ENCODE peak calls at places on chromosomes 3 and 15, in five cellular contexts. M is psoas muscle, O is kidney, V is AG04449, Z is A549. N is an unnamed sample.

GRCh38 chr3:150149651-150150051 is 179.0 kb upstream of the PFN2 start:
- DNase-seq in Z (no peak), O (no peak), V (peak), M (peak), N (peak)

GRCh38 chr15:25175789-25176615 is 221.2 kb downstream of the SNRPN start:
- DNase-seq in Z (no peak), O (peak), V (no peak), M (peak), N (no peak)

GRCh38 chr3:18098960-18099587 is 326.1 kb downstream of the SATB1 start:
- DNase-seq in Z (peak), V (peak), M (no peak), O (no peak), N (peak)

GRCh38 chr3:52769786-52770445 is 824 bp downstream of the NEK4 start:
- DNase-seq in V (no peak), M (no peak), O (no peak), Z (no peak), N (no peak)

GRCh38 chr3:150721285-150722130 is 17.8 kb upstream of the ERICH6 start:
- DNase-seq in O (no peak), Z (peak), M (no peak), V (no peak), N (peak)

GRCh38 chr15:78709263-78709882 is 68.4 kb upstream of the CHRNB4 start:
- DNase-seq in V (no peak), Z (peak), M (peak), O (peak), N (peak)

GRCh38 chr3:139746481-139746880 is 68.7 kb upstream of the NMNAT3 start:
- DNase-seq in Z (no peak), O (no peak), V (no peak), M (no peak), N (no peak)

GRCh38 chr15:46411900-46412299 is 777.1 kb downstream of the SQOR start:
- DNase-seq in M (no peak), O (no peak), Z (no peak), V (no peak), N (no peak)

GRCh38 chr3:134076816-134077215 is 47.1 kb upstream of the SLCO2A1 start:
- DNase-seq in M (no peak), Z (no peak), O (no peak), V (no peak), N (no peak)

GRCh38 chr3:38031022-38031994 is 1.9 kb upstream of the PLCD1 start:
- DNase-seq in M (peak), O (peak), V (no peak), Z (peak), N (peak)

GRCh38 chr3:58308728-58309127 is 2.4 kb downstream of the HTD2 start:
- DNase-seq in V (no peak), M (no peak), O (no peak), Z (no peak), N (no peak)

GRCh38 chr3:179811321-179812095 is 158.7 kb downstream of the USP13 start:
- DNase-seq in V (peak), M (no peak), O (no peak), Z (peak), N (peak)

GRCh38 chr15:63858448-63858847 is 24.7 kb upstream of the HERC1 start:
- DNase-seq in Z (no peak), M (no peak), V (no peak), O (no peak), N (no peak)

GRCh38 chr15:79629687-79630086 is 197.6 kb downstream of the MINAR1 start:
- DNase-seq in V (no peak), Z (no peak), O (peak), M (no peak), N (peak)

GRCh38 chr3:96960661-96961330 is 146.4 kb downstream of the EPHA6 start:
- DNase-seq in M (no peak), V (no peak), Z (no peak), O (no peak), N (no peak)

GRCh38 chr3:47261301-47261700 is 21.3 kb downstream of the KIF9 start:
- DNase-seq in Z (no peak), M (no peak), O (peak), V (no peak), N (peak)

GRCh38 chr3:70992557-70992956 is 591.0 kb downstream of the FOXP1 start:
- DNase-seq in Z (no peak), O (no peak), M (no peak), V (peak), N (no peak)

GRCh38 chr3:4766716-4767499 is 212.3 kb upstream of the BHLHE40 start:
- DNase-seq in M (no peak), O (no peak), Z (no peak), V (no peak), N (no peak)

GRCh38 chr3:99520511-99520910 is 117.9 kb upstream of the COL8A1 start:
- DNase-seq in V (no peak), M (no peak), O (no peak), Z (no peak), N (no peak)

GRCh38 chr3:183108002-183108449 is 8.7 kb upstream of the MCCC1 start:
- DNase-seq in V (no peak), Z (peak), M (no peak), O (no peak), N (no peak)

GRCh38 chr15:101099183-101099582 is 152.7 kb downstream of the CHSY1 start:
- DNase-seq in O (no peak), V (no peak), Z (no peak), M (peak), N (no peak)

GRCh38 chr3:12966847-12967750 is 106.1 kb downstream of the IQSEC1 start:
- DNase-seq in O (peak), M (peak), Z (no peak), V (no peak), N (no peak)

GRCh38 chr3:157868168-157868567 is 238.1 kb downstream of the SHOX2 start:
- DNase-seq in O (no peak), M (no peak), Z (no peak), V (peak), N (peak)

GRCh38 chr3:11509175-11510000 is 134.3 kb downstream of the VGLL4 start:
- DNase-seq in V (peak), Z (peak), O (peak), M (peak), N (peak)

GRCh38 chr3:44568561-44568960 is 13.6 kb downstream of the ZKSCAN7 start:
- DNase-seq in Z (no peak), M (no peak), O (no peak), V (no peak), N (peak)

GRCh38 chr3:77539014-77539413 is 499.1 kb downstream of the ROBO2 start:
- DNase-seq in O (no peak), V (no peak), Z (no peak), M (no peak), N (no peak)

GRCh38 chr3:38601971-38602550 is 47.4 kb downstream of the SCN5A start:
- DNase-seq in O (peak), V (no peak), Z (no peak), M (peak), N (no peak)

GRCh38 chr3:11405323-11405722 is 133.1 kb downstream of the ATG7 start:
- DNase-seq in V (no peak), O (no peak), M (no peak), Z (no peak), N (no peak)

GRCh38 chr15:83784975-83785374 is 131.1 kb downstream of the ADAMTSL3 start:
- DNase-seq in V (no peak), M (no peak), Z (no peak), O (no peak), N (peak)

GRCh38 chr15:62241135-62241770 is 76.2 kb upstream of the C2CD4B start:
- DNase-seq in O (no peak), V (no peak), M (no peak), Z (peak), N (no peak)

GRCh38 chr15:63576441-63576840 is 20.7 kb upstream of the FBXL22 start:
- DNase-seq in V (no peak), O (no peak), Z (no peak), M (no peak), N (peak)

GRCh38 chr3:82643948-82644347 is 882.5 kb upstream of the GBE1 start:
- DNase-seq in O (no peak), Z (peak), M (no peak), V (no peak), N (peak)

GRCh38 chr15:94476681-94477080 is 245.3 kb downstream of the MCTP2 start:
- DNase-seq in V (no peak), O (no peak), M (no peak), Z (no peak), N (no peak)

GRCh38 chr3:179168933-179169332 is 20.8 kb downstream of the PIK3CA start:
- DNase-seq in Z (no peak), O (no peak), V (no peak), M (no peak), N (no peak)

GRCh38 chr3:42066516-42067181 is 24.5 kb upstream of the TRAK1 start:
- DNase-seq in V (no peak), Z (no peak), M (no peak), O (no peak), N (no peak)
- H3K4me3 ChIP-seq in V (no peak), Z (no peak), M (peak), O (peak), N (no peak)

GRCh38 chr15:77607894-77608261 is 24.8 kb downstream of the LINGO1 start:
- DNase-seq in M (no peak), O (no peak), Z (no peak), V (no peak), N (no peak)
- TF ChIP-seq CTCF in M (no peak), O (no peak), Z (no peak), V (no peak), N (no peak)

GRCh38 chr15:81297580-81298575 is 26.1 kb downstream of the STARD5 start:
- DNase-seq in Z (no peak), V (no peak), M (no peak), O (no peak), N (no peak)
- H3K4me3 ChIP-seq in Z (no peak), V (no peak), M (peak), O (peak), N (no peak)

DNA sequence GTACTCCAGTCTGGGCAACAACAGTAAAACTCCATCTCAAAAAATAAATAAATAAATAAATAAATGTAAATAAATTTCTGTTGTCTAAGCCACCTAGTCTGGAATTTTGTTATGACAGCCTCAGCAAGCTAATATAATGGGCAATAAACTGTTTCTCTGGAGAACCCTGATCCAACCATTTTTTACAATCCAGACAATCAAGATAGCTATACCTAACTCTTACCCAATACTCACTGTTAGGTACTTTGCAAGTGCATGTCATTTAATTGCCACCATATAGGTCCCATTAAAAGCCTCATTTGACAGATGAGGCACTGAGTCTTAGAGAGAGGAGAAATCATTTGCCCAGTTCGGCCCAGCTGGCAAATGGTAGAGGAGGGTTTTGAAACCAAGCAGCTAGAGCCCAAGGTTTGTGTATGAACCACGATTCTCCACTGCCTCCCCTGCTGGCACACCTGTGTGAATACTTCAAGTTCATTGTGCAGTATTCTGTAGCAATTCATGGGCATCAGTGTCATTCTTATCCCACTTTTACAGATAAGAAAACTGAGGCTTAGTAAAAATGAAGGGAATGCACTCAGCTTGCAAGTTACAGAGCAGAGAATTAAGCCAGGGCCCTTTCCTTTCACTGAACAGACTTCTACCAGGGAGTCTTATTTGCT is 107.0 kb upstream of the UBE2E1 start:
- DNase-seq in O (no peak), Z (no peak), M (no peak), V (no peak), N (no peak)
- TF ChIP-seq CTCF in O (no peak), Z (no peak), M (no peak), V (no peak), N (no peak)

GRCh38 chr3:195768414-195768813 is 43.3 kb downstream of the MUC4 start:
- DNase-seq in M (no peak), V (no peak), Z (no peak), O (no peak), N (no peak)
- H3K4me3 ChIP-seq in M (no peak), V (no peak), Z (no peak), O (no peak), N (no peak)

GRCh38 chr3:113035387-113035982 is 44.7 kb downstream of the GTPBP8 start:
- DNase-seq in V (no peak), M (no peak), O (no peak), Z (peak), N (peak)
- TF ChIP-seq CTCF in V (peak), M (peak), O (peak), Z (peak), N (peak)

GRCh38 chr15:40163657-40164416 is 3.0 kb downstream of the BUB1B start:
- DNase-seq in O (no peak), M (no peak), V (no peak), Z (no peak), N (no peak)
- H3K4me3 ChIP-seq in O (no peak), M (no peak), V (no peak), Z (no peak), N (no peak)